ENCODE peak calls at places on chromosomes 4 and X, in four cellular contexts. U is iPS DF 19.7, J is dorsolateral prefrontal cortex, F is cardiac muscle cell. L is an unnamed sample.

GRCh38 chrX:119726900-119727555 is 31.4 kb upstream of the SOWAHD start:
- DNase-seq in U (no peak), F (no peak), J (no peak), L (no peak)

GRCh38 chrX:117854806-117855205 is 261.8 kb downstream of the KLHL13 start:
- DNase-seq in F (no peak), J (no peak), U (no peak), L (no peak)

GRCh38 chrX:139907078-139907477 is 25.8 kb downstream of the ATP11C start:
- DNase-seq in F (no peak), J (no peak), U (no peak), L (no peak)

GRCh38 chr4:150525321-150525868 is 56.6 kb upstream of the MAB21L2 start:
- DNase-seq in U (no peak), F (peak), J (no peak), L (no peak)

GRCh38 chrX:13689519-13690211 is 737 bp downstream of the RAB9A start:
- DNase-seq in F (peak), J (no peak), U (no peak), L (no peak)

GRCh38 chr4:1334579-1334895 is 12.5 kb upstream of the UVSSA start:
- DNase-seq in J (no peak), F (no peak), U (no peak), L (no peak)

GRCh38 chr4:28287837-28288236 is 1427.2 kb downstream of the STIM2 start:
- DNase-seq in U (peak), F (peak), J (no peak), L (no peak)

GRCh38 chr4:38162240-38162784 is 202.1 kb downstream of the PTTG2 start:
- DNase-seq in F (peak), J (no peak), U (no peak), L (no peak)

GRCh38 chr4:184310881-184311709 is 93.4 kb upstream of the ENPP6 start:
- DNase-seq in J (no peak), U (no peak), F (peak), L (no peak)

GRCh38 chr4:81030061-81030616 is 369 bp upstream of the BMP3 start:
- DNase-seq in U (no peak), J (no peak), F (no peak), L (no peak)

GRCh38 chr4:39036172-39036571 is 4.0 kb upstream of the TMEM156 start:
- DNase-seq in F (peak), J (no peak), U (no peak), L (no peak)